ENCODE peak calls at places on chromosomes 7 and 10, in nine cellular contexts. R is MCF 10A, M is chondrocyte, B is astrocyte of the cerebellum, O is progenitor cell of endocrine pancreas, S is choroid plexus epithelial cell, D is GM12864, C is AG09309, X is WERI-Rb-1. A is an unnamed sample.

GRCh38 chr10:14329609-14330246 is 996 bp downstream of the FRMD4A start:
- DNase-seq in M (no peak), B (no peak), S (no peak), X (no peak), D (no peak), O (no peak), R (no peak), C (no peak), A (no peak)

GRCh38 chr7:130278892-130279690 is 12.4 kb downstream of the CPA2 start:
- DNase-seq in D (no peak), O (no peak), B (peak; percentile 85), M (no peak), R (peak; percentile 88), C (no peak), S (peak; percentile 97), X (no peak), A (no peak)

GRCh38 chr10:91200314-91201212 is 19.9 kb upstream of the PCGF5 start:
- DNase-seq in S (no peak), M (no peak), B (no peak), R (no peak), D (no peak), X (no peak), C (no peak), O (no peak), A (no peak)

GRCh38 chr10:49160814-49161213 is 27.0 kb upstream of the FAM170B start:
- DNase-seq in D (no peak), C (no peak), R (no peak), O (no peak), S (no peak), B (no peak), M (no peak), X (no peak), A (no peak)

GRCh38 chr10:31830887-31831286 is 97.7 kb downstream of the ARHGAP12 start:
- DNase-seq in R (peak; percentile 12), O (no peak), B (no peak), X (no peak), M (no peak), C (no peak), D (no peak), S (peak; percentile 66), A (no peak)

GRCh38 chr7:107788216-107788615 is 14.8 kb downstream of the SLC26A3 start:
- DNase-seq in S (no peak), R (no peak), O (no peak), M (no peak), X (no peak), B (no peak), C (no peak), D (no peak), A (no peak)

GRCh38 chr7:69827140-69827919 is 229.1 kb downstream of the AUTS2 start:
- DNase-seq in S (no peak), D (no peak), B (no peak), M (no peak), C (no peak), X (no peak), R (no peak), O (no peak), A (no peak)

GRCh38 chr7:134941185-134941900 is 45.0 kb upstream of the AGBL3 start:
- DNase-seq in O (no peak), S (peak; percentile 79), R (peak; percentile 26), D (no peak), C (peak; percentile 80), X (no peak), B (peak; percentile 41), M (no peak), A (peak; percentile 52)

GRCh38 chr7:131288446-131288845 is 39.2 kb upstream of the MKLN1 start:
- DNase-seq in D (no peak), M (no peak), C (no peak), R (no peak), X (no peak), O (no peak), S (no peak), B (no peak), A (no peak)

GRCh38 chr7:131281649-131282048 is 46.0 kb upstream of the MKLN1 start:
- DNase-seq in R (no peak), X (no peak), S (no peak), B (no peak), O (no peak), C (no peak), M (no peak), D (no peak), A (no peak)

GRCh38 chr7:131289051-131289450 is 38.6 kb upstream of the MKLN1 start:
- DNase-seq in B (no peak), M (no peak), R (no peak), X (no peak), C (no peak), O (no peak), D (no peak), S (no peak), A (no peak)

GRCh38 chr7:131285558-131285957 is 42.1 kb upstream of the MKLN1 start:
- DNase-seq in S (no peak), O (no peak), R (no peak), D (no peak), C (no peak), B (no peak), M (no peak), X (no peak), A (peak; percentile 42)

GRCh38 chr7:131284702-131285419 is 42.8 kb upstream of the MKLN1 start:
- DNase-seq in S (peak; percentile 11), B (peak; percentile 34), D (no peak), M (no peak), X (no peak), C (no peak), R (no peak), O (no peak), A (no peak)
- TF ChIP-seq CTCF in S (no peak), B (no peak), D (no peak), M (no peak), X (no peak), C (no peak), R (no peak), O (no peak), A (no peak)

DNA sequence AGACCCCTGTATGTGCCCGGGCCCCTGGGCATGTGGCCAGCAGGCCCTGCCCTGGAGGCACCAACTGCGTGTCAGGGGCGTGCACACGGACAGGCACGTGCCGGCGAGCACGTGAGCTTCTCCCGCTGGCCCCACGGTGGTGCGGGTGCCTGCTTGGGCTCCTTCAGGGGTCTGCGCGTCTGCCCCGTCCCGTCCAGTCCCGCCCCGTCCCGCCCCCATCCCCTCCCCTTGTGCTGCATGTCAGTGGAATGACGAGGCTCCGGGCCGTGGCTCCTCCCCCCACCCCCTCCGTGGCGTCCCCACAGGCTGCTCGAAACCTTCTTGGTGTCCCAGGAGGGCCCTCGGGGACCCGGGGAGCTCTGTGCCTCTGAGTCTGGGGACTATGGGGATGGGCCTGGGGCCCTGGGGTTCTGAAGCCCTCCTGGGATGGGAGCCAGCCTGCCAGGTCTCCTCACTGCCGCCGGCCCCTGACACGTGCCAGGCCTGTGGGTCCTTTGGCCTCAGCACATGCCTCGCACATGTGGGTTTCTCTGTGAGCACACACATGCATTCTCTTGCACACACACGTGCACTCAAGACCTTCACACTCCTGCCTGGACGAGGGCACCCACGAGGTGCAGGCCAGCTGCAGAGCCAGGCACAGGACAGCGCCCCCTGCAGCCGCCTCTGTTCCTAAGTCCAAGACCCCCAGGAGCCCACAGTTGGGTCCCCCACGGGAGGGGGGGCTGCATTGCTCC is 27.5 kb upstream of the AMZ1 start:
- DNase-seq in M (peak; percentile 89), D (no peak), X (no peak), O (no peak), S (no peak), R (no peak), C (no peak), B (no peak), A (no peak)
- TF ChIP-seq CTCF in M (peak; percentile 70), D (peak; percentile 20), X (peak; percentile 62), O (peak; percentile 31), S (peak; percentile 50), R (peak; percentile 27), C (peak; percentile 41), B (peak; percentile 50), A (peak; percentile 38)

GRCh38 chr10:6091630-6092029 is 2.8 kb downstream of the RBM17 start:
- DNase-seq in D (no peak), O (no peak), C (no peak), R (no peak), S (no peak), M (no peak), X (no peak), B (peak; percentile 11), A (no peak)
- TF ChIP-seq CTCF in D (no peak), O (no peak), C (no peak), R (no peak), S (no peak), M (no peak), X (no peak), B (peak; percentile 24), A (no peak)

DNA sequence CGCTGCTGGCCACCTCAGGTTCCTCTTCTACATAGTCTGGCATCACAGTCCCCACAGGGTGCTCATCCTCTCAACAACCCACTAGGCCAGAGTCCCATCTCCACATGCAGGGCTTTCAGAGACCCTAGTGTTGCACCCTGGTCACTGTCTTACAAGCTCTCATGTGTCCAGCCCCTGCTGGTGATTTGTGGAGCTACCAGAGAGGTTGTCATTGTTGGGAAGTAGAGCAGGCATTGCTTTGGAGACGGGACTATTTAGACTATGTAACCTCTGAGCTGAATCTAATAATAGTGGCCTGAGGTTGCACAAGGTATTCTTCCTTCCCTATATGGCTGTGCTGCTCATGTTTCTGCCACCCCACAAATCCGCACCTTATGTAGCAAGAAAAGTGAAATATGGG is 135.3 kb upstream of the VWC2 start:
- DNase-seq in X (no peak), M (no peak), B (no peak), C (no peak), R (no peak), S (no peak), O (no peak), D (no peak), A (no peak)
- TF ChIP-seq CTCF in X (peak; percentile 25), M (no peak), B (no peak), C (no peak), R (no peak), S (no peak), O (peak; percentile 21), D (peak; percentile 35), A (no peak)

GRCh38 chr10:130046591-130046990 is 64.0 kb downstream of the C10orf143 start:
- DNase-seq in S (no peak), O (no peak), D (no peak), B (no peak), C (no peak), M (no peak), R (no peak), X (no peak), A (no peak)
- TF ChIP-seq CTCF in S (no peak), O (no peak), D (no peak), B (no peak), C (no peak), M (no peak), R (no peak), X (no peak), A (no peak)